ENCODE peak calls at places on chromosomes 2 and 18, in nine cellular contexts. One of them, this sample, is unnamed.

GRCh38 chr2:65023742-65024141 is 32.5 kb upstream of the CEP68 start:
- DNase-seq in B cell: no peak
- DNase-seq in kidney glomerular epithelial cell: no peak
- DNase-seq in EH: no peak
- DNase-seq in stimulated activated CD4-positive, alpha-beta T cell treated with anti-CD3 and anti-CD28 coated beads, Interleukin-15, amount 100 ng/mL, for 1 hour: no peak
- DNase-seq in breast epithelium: no peak
- DNase-seq in head of caudate nucleus: no peak
- DNase-seq in iPS-NIHi11: no peak
- DNase-seq in fibroblast of the aortic adventitia: no peak
- DNase-seq in this sample: no peak

GRCh38 chr2:205407984-205408383 is 274.3 kb upstream of the NRP2 start:
- DNase-seq in EH: peak
- DNase-seq in breast epithelium: no peak
- DNase-seq in kidney glomerular epithelial cell: no peak
- DNase-seq in head of caudate nucleus: no peak
- DNase-seq in iPS-NIHi11: no peak
- DNase-seq in B cell: no peak
- DNase-seq in stimulated activated CD4-positive, alpha-beta T cell treated with anti-CD3 and anti-CD28 coated beads, Interleukin-15, amount 100 ng/mL, for 1 hour: no peak
- DNase-seq in fibroblast of the aortic adventitia: peak
- DNase-seq in this sample: no peak

GRCh38 chr2:37020887-37021796 is 54.8 kb upstream of the STRN start:
- DNase-seq in iPS-NIHi11: no peak
- DNase-seq in breast epithelium: no peak
- DNase-seq in head of caudate nucleus: no peak
- DNase-seq in fibroblast of the aortic adventitia: peak
- DNase-seq in kidney glomerular epithelial cell: no peak
- DNase-seq in B cell: no peak
- DNase-seq in stimulated activated CD4-positive, alpha-beta T cell treated with anti-CD3 and anti-CD28 coated beads, Interleukin-15, amount 100 ng/mL, for 1 hour: no peak
- DNase-seq in EH: peak
- DNase-seq in this sample: no peak

GRCh38 chr18:74714796-74715195 is 117.1 kb downstream of the ZNF407 start:
- DNase-seq in kidney glomerular epithelial cell: no peak
- DNase-seq in head of caudate nucleus: peak
- DNase-seq in stimulated activated CD4-positive, alpha-beta T cell treated with anti-CD3 and anti-CD28 coated beads, Interleukin-15, amount 100 ng/mL, for 1 hour: no peak
- DNase-seq in breast epithelium: no peak
- DNase-seq in B cell: no peak
- DNase-seq in EH: no peak
- DNase-seq in iPS-NIHi11: peak
- DNase-seq in fibroblast of the aortic adventitia: no peak
- DNase-seq in this sample: no peak

GRCh38 chr2:32425719-32426141 is 68.9 kb downstream of the BIRC6 start:
- DNase-seq in B cell: no peak
- DNase-seq in fibroblast of the aortic adventitia: peak
- DNase-seq in EH: peak
- DNase-seq in breast epithelium: no peak
- DNase-seq in kidney glomerular epithelial cell: no peak
- DNase-seq in iPS-NIHi11: no peak
- DNase-seq in head of caudate nucleus: no peak
- DNase-seq in stimulated activated CD4-positive, alpha-beta T cell treated with anti-CD3 and anti-CD28 coated beads, Interleukin-15, amount 100 ng/mL, for 1 hour: no peak
- DNase-seq in this sample: no peak

GRCh38 chr2:206971805-206972204 is 32.5 kb downstream of the CPO start:
- DNase-seq in head of caudate nucleus: no peak
- DNase-seq in breast epithelium: no peak
- DNase-seq in EH: peak
- DNase-seq in stimulated activated CD4-positive, alpha-beta T cell treated with anti-CD3 and anti-CD28 coated beads, Interleukin-15, amount 100 ng/mL, for 1 hour: no peak
- DNase-seq in kidney glomerular epithelial cell: no peak
- DNase-seq in B cell: no peak
- DNase-seq in iPS-NIHi11: no peak
- DNase-seq in fibroblast of the aortic adventitia: peak
- DNase-seq in this sample: no peak

GRCh38 chr2:203786912-203787311 is 80.5 kb downstream of the CD28 start:
- DNase-seq in kidney glomerular epithelial cell: no peak
- DNase-seq in breast epithelium: peak
- DNase-seq in EH: peak
- DNase-seq in head of caudate nucleus: peak
- DNase-seq in iPS-NIHi11: no peak
- DNase-seq in stimulated activated CD4-positive, alpha-beta T cell treated with anti-CD3 and anti-CD28 coated beads, Interleukin-15, amount 100 ng/mL, for 1 hour: no peak
- DNase-seq in B cell: no peak
- DNase-seq in fibroblast of the aortic adventitia: peak
- DNase-seq in this sample: no peak

GRCh38 chr2:132950986-132951385 is 281.0 kb upstream of the LYPD1 start:
- DNase-seq in stimulated activated CD4-positive, alpha-beta T cell treated with anti-CD3 and anti-CD28 coated beads, Interleukin-15, amount 100 ng/mL, for 1 hour: no peak
- DNase-seq in fibroblast of the aortic adventitia: no peak
- DNase-seq in EH: no peak
- DNase-seq in iPS-NIHi11: no peak
- DNase-seq in head of caudate nucleus: no peak
- DNase-seq in kidney glomerular epithelial cell: no peak
- DNase-seq in breast epithelium: no peak
- DNase-seq in B cell: no peak
- DNase-seq in this sample: no peak

GRCh38 chr18:49874238-49874637 is 60.9 kb upstream of the ACAA2 start:
- DNase-seq in head of caudate nucleus: no peak
- DNase-seq in stimulated activated CD4-positive, alpha-beta T cell treated with anti-CD3 and anti-CD28 coated beads, Interleukin-15, amount 100 ng/mL, for 1 hour: no peak
- DNase-seq in breast epithelium: no peak
- DNase-seq in B cell: no peak
- DNase-seq in EH: no peak
- DNase-seq in kidney glomerular epithelial cell: no peak
- DNase-seq in fibroblast of the aortic adventitia: no peak
- DNase-seq in iPS-NIHi11: no peak
- DNase-seq in this sample: no peak

GRCh38 chr2:237330539-237330938 is 83.4 kb downstream of the COL6A3 start:
- DNase-seq in EH: no peak
- DNase-seq in iPS-NIHi11: no peak
- DNase-seq in breast epithelium: no peak
- DNase-seq in head of caudate nucleus: no peak
- DNase-seq in kidney glomerular epithelial cell: no peak
- DNase-seq in B cell: no peak
- DNase-seq in stimulated activated CD4-positive, alpha-beta T cell treated with anti-CD3 and anti-CD28 coated beads, Interleukin-15, amount 100 ng/mL, for 1 hour: no peak
- DNase-seq in fibroblast of the aortic adventitia: no peak
- DNase-seq in this sample: no peak

GRCh38 chr2:22536131-22536530 is 848.8 kb upstream of the KLHL29 start:
- DNase-seq in iPS-NIHi11: no peak
- DNase-seq in breast epithelium: no peak
- DNase-seq in head of caudate nucleus: no peak
- DNase-seq in kidney glomerular epithelial cell: peak
- DNase-seq in stimulated activated CD4-positive, alpha-beta T cell treated with anti-CD3 and anti-CD28 coated beads, Interleukin-15, amount 100 ng/mL, for 1 hour: no peak
- DNase-seq in fibroblast of the aortic adventitia: no peak
- DNase-seq in EH: peak
- DNase-seq in B cell: no peak
- DNase-seq in this sample: no peak

GRCh38 chr2:109260886-109261700 is 132.1 kb downstream of the SH3RF3 start:
- DNase-seq in stimulated activated CD4-positive, alpha-beta T cell treated with anti-CD3 and anti-CD28 coated beads, Interleukin-15, amount 100 ng/mL, for 1 hour: no peak
- DNase-seq in head of caudate nucleus: no peak
- DNase-seq in EH: peak
- DNase-seq in iPS-NIHi11: peak
- DNase-seq in fibroblast of the aortic adventitia: no peak
- DNase-seq in kidney glomerular epithelial cell: no peak
- DNase-seq in breast epithelium: no peak
- DNase-seq in B cell: no peak
- DNase-seq in this sample: no peak

GRCh38 chr2:233480490-233481202 is 85.9 kb downstream of the USP40 start:
- DNase-seq in fibroblast of the aortic adventitia: no peak
- DNase-seq in B cell: no peak
- DNase-seq in breast epithelium: peak
- DNase-seq in iPS-NIHi11: peak
- DNase-seq in stimulated activated CD4-positive, alpha-beta T cell treated with anti-CD3 and anti-CD28 coated beads, Interleukin-15, amount 100 ng/mL, for 1 hour: no peak
- DNase-seq in head of caudate nucleus: no peak
- DNase-seq in EH: no peak
- DNase-seq in kidney glomerular epithelial cell: no peak
- DNase-seq in this sample: no peak

GRCh38 chr2:147082850-147083522 is 761.8 kb upstream of the ACVR2A start:
- DNase-seq in EH: peak
- DNase-seq in head of caudate nucleus: peak
- DNase-seq in B cell: peak
- DNase-seq in breast epithelium: peak
- DNase-seq in iPS-NIHi11: peak
- DNase-seq in fibroblast of the aortic adventitia: peak
- DNase-seq in stimulated activated CD4-positive, alpha-beta T cell treated with anti-CD3 and anti-CD28 coated beads, Interleukin-15, amount 100 ng/mL, for 1 hour: no peak
- DNase-seq in kidney glomerular epithelial cell: peak
- DNase-seq in this sample: no peak

GRCh38 chr2:232781765-232782164 is 5.4 kb upstream of the KCNJ13 start:
- DNase-seq in head of caudate nucleus: no peak
- DNase-seq in breast epithelium: no peak
- DNase-seq in iPS-NIHi11: no peak
- DNase-seq in B cell: no peak
- DNase-seq in fibroblast of the aortic adventitia: peak
- DNase-seq in stimulated activated CD4-positive, alpha-beta T cell treated with anti-CD3 and anti-CD28 coated beads, Interleukin-15, amount 100 ng/mL, for 1 hour: no peak
- DNase-seq in EH: peak
- DNase-seq in kidney glomerular epithelial cell: peak
- DNase-seq in this sample: no peak

GRCh38 chr18:23300211-23300887 is 152.7 kb upstream of the RIOK3 start:
- DNase-seq in EH: no peak
- DNase-seq in B cell: no peak
- DNase-seq in iPS-NIHi11: no peak
- DNase-seq in breast epithelium: no peak
- DNase-seq in stimulated activated CD4-positive, alpha-beta T cell treated with anti-CD3 and anti-CD28 coated beads, Interleukin-15, amount 100 ng/mL, for 1 hour: no peak
- DNase-seq in kidney glomerular epithelial cell: no peak
- DNase-seq in fibroblast of the aortic adventitia: no peak
- DNase-seq in head of caudate nucleus: no peak
- DNase-seq in this sample: no peak

GRCh38 chr2:232860593-232861241 is 9.3 kb upstream of the SNORC start:
- DNase-seq in stimulated activated CD4-positive, alpha-beta T cell treated with anti-CD3 and anti-CD28 coated beads, Interleukin-15, amount 100 ng/mL, for 1 hour: no peak
- DNase-seq in B cell: no peak
- DNase-seq in head of caudate nucleus: peak
- DNase-seq in iPS-NIHi11: no peak
- DNase-seq in breast epithelium: no peak
- DNase-seq in kidney glomerular epithelial cell: peak
- DNase-seq in EH: no peak
- DNase-seq in fibroblast of the aortic adventitia: no peak
- DNase-seq in this sample: no peak

GRCh38 chr18:50286391-50287027 is 983 bp downstream of the CXXC1 start:
- DNase-seq in EH: peak
- DNase-seq in head of caudate nucleus: no peak
- DNase-seq in fibroblast of the aortic adventitia: no peak
- DNase-seq in iPS-NIHi11: no peak
- DNase-seq in kidney glomerular epithelial cell: no peak
- DNase-seq in B cell: no peak
- DNase-seq in breast epithelium: no peak
- DNase-seq in stimulated activated CD4-positive, alpha-beta T cell treated with anti-CD3 and anti-CD28 coated beads, Interleukin-15, amount 100 ng/mL, for 1 hour: no peak
- DNase-seq in this sample: no peak

GRCh38 chr2:143083636-143084035 is 45.6 kb upstream of the ARHGAP15 start:
- DNase-seq in B cell: no peak
- DNase-seq in fibroblast of the aortic adventitia: peak
- DNase-seq in iPS-NIHi11: no peak
- DNase-seq in head of caudate nucleus: no peak
- DNase-seq in breast epithelium: no peak
- DNase-seq in EH: peak
- DNase-seq in kidney glomerular epithelial cell: peak
- DNase-seq in stimulated activated CD4-positive, alpha-beta T cell treated with anti-CD3 and anti-CD28 coated beads, Interleukin-15, amount 100 ng/mL, for 1 hour: no peak
- DNase-seq in this sample: no peak

GRCh38 chr2:25300001-25300400 is 41.7 kb downstream of the DNMT3A start:
- DNase-seq in stimulated activated CD4-positive, alpha-beta T cell treated with anti-CD3 and anti-CD28 coated beads, Interleukin-15, amount 100 ng/mL, for 1 hour: no peak
- DNase-seq in EH: no peak
- DNase-seq in kidney glomerular epithelial cell: no peak
- DNase-seq in B cell: no peak
- DNase-seq in fibroblast of the aortic adventitia: no peak
- DNase-seq in head of caudate nucleus: no peak
- DNase-seq in breast epithelium: no peak
- DNase-seq in iPS-NIHi11: no peak
- DNase-seq in this sample: no peak

GRCh38 chr2:42092084-42092996 is 44.5 kb downstream of the PKDCC start:
- DNase-seq in breast epithelium: no peak
- DNase-seq in B cell: no peak
- DNase-seq in stimulated activated CD4-positive, alpha-beta T cell treated with anti-CD3 and anti-CD28 coated beads, Interleukin-15, amount 100 ng/mL, for 1 hour: no peak
- DNase-seq in fibroblast of the aortic adventitia: peak
- DNase-seq in kidney glomerular epithelial cell: peak
- DNase-seq in iPS-NIHi11: no peak
- DNase-seq in EH: no peak
- DNase-seq in head of caudate nucleus: no peak
- DNase-seq in this sample: no peak

GRCh38 chr2:201257941-201258665 is 2.2 kb upstream of the CASP8 start:
- DNase-seq in kidney glomerular epithelial cell: peak
- DNase-seq in iPS-NIHi11: peak
- DNase-seq in fibroblast of the aortic adventitia: peak
- DNase-seq in breast epithelium: peak
- DNase-seq in stimulated activated CD4-positive, alpha-beta T cell treated with anti-CD3 and anti-CD28 coated beads, Interleukin-15, amount 100 ng/mL, for 1 hour: peak
- DNase-seq in B cell: peak
- DNase-seq in head of caudate nucleus: no peak
- DNase-seq in EH: peak
- DNase-seq in this sample: peak

GRCh38 chr2:7430869-7431641 is 513.8 kb downstream of the RNF144A start:
- DNase-seq in breast epithelium: peak
- DNase-seq in EH: no peak
- DNase-seq in iPS-NIHi11: peak
- DNase-seq in kidney glomerular epithelial cell: no peak
- DNase-seq in stimulated activated CD4-positive, alpha-beta T cell treated with anti-CD3 and anti-CD28 coated beads, Interleukin-15, amount 100 ng/mL, for 1 hour: peak
- DNase-seq in fibroblast of the aortic adventitia: no peak
- DNase-seq in B cell: no peak
- DNase-seq in head of caudate nucleus: peak
- DNase-seq in this sample: no peak

GRCh38 chr2:36441065-36441625 is 85.6 kb downstream of the CRIM1 start:
- DNase-seq in stimulated activated CD4-positive, alpha-beta T cell treated with anti-CD3 and anti-CD28 coated beads, Interleukin-15, amount 100 ng/mL, for 1 hour: no peak
- DNase-seq in kidney glomerular epithelial cell: no peak
- DNase-seq in breast epithelium: peak
- DNase-seq in fibroblast of the aortic adventitia: no peak
- DNase-seq in iPS-NIHi11: no peak
- DNase-seq in head of caudate nucleus: no peak
- DNase-seq in EH: no peak
- DNase-seq in B cell: no peak
- DNase-seq in this sample: no peak

GRCh38 chr2:226701052-226701451 is 98.6 kb downstream of the IRS1 start:
- DNase-seq in EH: peak
- DNase-seq in breast epithelium: no peak
- DNase-seq in kidney glomerular epithelial cell: no peak
- DNase-seq in fibroblast of the aortic adventitia: peak
- DNase-seq in B cell: no peak
- DNase-seq in head of caudate nucleus: no peak
- DNase-seq in stimulated activated CD4-positive, alpha-beta T cell treated with anti-CD3 and anti-CD28 coated beads, Interleukin-15, amount 100 ng/mL, for 1 hour: no peak
- DNase-seq in iPS-NIHi11: no peak
- DNase-seq in this sample: no peak

GRCh38 chr2:180385601-180386201 is 378.6 kb upstream of the CWC22 start:
- DNase-seq in EH: peak
- DNase-seq in iPS-NIHi11: no peak
- DNase-seq in head of caudate nucleus: no peak
- DNase-seq in kidney glomerular epithelial cell: no peak
- DNase-seq in breast epithelium: no peak
- DNase-seq in B cell: no peak
- DNase-seq in stimulated activated CD4-positive, alpha-beta T cell treated with anti-CD3 and anti-CD28 coated beads, Interleukin-15, amount 100 ng/mL, for 1 hour: no peak
- DNase-seq in fibroblast of the aortic adventitia: peak
- DNase-seq in this sample: no peak

GRCh38 chr2:142880275-142880674 is 2.8 kb downstream of the KYNU start:
- DNase-seq in breast epithelium: no peak
- DNase-seq in iPS-NIHi11: no peak
- DNase-seq in head of caudate nucleus: no peak
- DNase-seq in stimulated activated CD4-positive, alpha-beta T cell treated with anti-CD3 and anti-CD28 coated beads, Interleukin-15, amount 100 ng/mL, for 1 hour: no peak
- DNase-seq in fibroblast of the aortic adventitia: peak
- DNase-seq in EH: peak
- DNase-seq in B cell: no peak
- DNase-seq in kidney glomerular epithelial cell: peak
- DNase-seq in this sample: no peak

GRCh38 chr2:169716938-169717690 is 16.5 kb upstream of the KLHL23 start:
- DNase-seq in fibroblast of the aortic adventitia: peak
- DNase-seq in head of caudate nucleus: no peak
- DNase-seq in iPS-NIHi11: no peak
- DNase-seq in stimulated activated CD4-positive, alpha-beta T cell treated with anti-CD3 and anti-CD28 coated beads, Interleukin-15, amount 100 ng/mL, for 1 hour: no peak
- DNase-seq in breast epithelium: no peak
- DNase-seq in B cell: no peak
- DNase-seq in EH: peak
- DNase-seq in kidney glomerular epithelial cell: no peak
- DNase-seq in this sample: no peak

GRCh38 chr18:44977856-44978255 is 297.2 kb downstream of the SETBP1 start:
- DNase-seq in breast epithelium: no peak
- DNase-seq in head of caudate nucleus: peak
- DNase-seq in B cell: no peak
- DNase-seq in fibroblast of the aortic adventitia: no peak
- DNase-seq in stimulated activated CD4-positive, alpha-beta T cell treated with anti-CD3 and anti-CD28 coated beads, Interleukin-15, amount 100 ng/mL, for 1 hour: no peak
- DNase-seq in kidney glomerular epithelial cell: no peak
- DNase-seq in EH: no peak
- DNase-seq in iPS-NIHi11: no peak
- DNase-seq in this sample: no peak

GRCh38 chr2:8607591-8607990 is 74.3 kb upstream of the ID2 start:
- DNase-seq in kidney glomerular epithelial cell: peak
- DNase-seq in iPS-NIHi11: no peak
- DNase-seq in breast epithelium: no peak
- DNase-seq in B cell: no peak
- DNase-seq in fibroblast of the aortic adventitia: peak
- DNase-seq in EH: peak
- DNase-seq in stimulated activated CD4-positive, alpha-beta T cell treated with anti-CD3 and anti-CD28 coated beads, Interleukin-15, amount 100 ng/mL, for 1 hour: no peak
- DNase-seq in head of caudate nucleus: no peak
- DNase-seq in this sample: no peak

This sample was measured in esophagus squamous epithelium.